ENCODE peak calls at places on chromosomes 12 and 14, in seven cellular contexts. One of them, this sample, is unnamed.

GRCh38 chr14:24673534-24674203 is 39.7 kb upstream of the GZMB start:
- DNase-seq in adrenal gland: no peak
- DNase-seq in GM23338: no peak
- DNase-seq in bronchial epithelial cell: peak; percentile 86
- DNase-seq in mammary epithelial cell: peak; percentile 80
- DNase-seq in upper lobe of right lung: no peak
- DNase-seq in AG10803: no peak
- DNase-seq in this sample: peak; percentile 85

GRCh38 chr12:109111775-109112491 is 4.5 kb upstream of the ACACB start:
- DNase-seq in bronchial epithelial cell: peak; percentile 38
- DNase-seq in GM23338: peak; percentile 65
- DNase-seq in adrenal gland: peak; percentile 71
- DNase-seq in upper lobe of right lung: peak; percentile 74
- DNase-seq in AG10803: peak; percentile 53
- DNase-seq in mammary epithelial cell: peak; percentile 30
- DNase-seq in this sample: peak; percentile 58

GRCh38 chr12:51820721-51821422 is 27.6 kb downstream of the FIGNL2 start:
- DNase-seq in bronchial epithelial cell: no peak
- DNase-seq in GM23338: peak; percentile 84
- DNase-seq in mammary epithelial cell: no peak
- DNase-seq in adrenal gland: no peak
- DNase-seq in AG10803: peak; percentile 51
- DNase-seq in upper lobe of right lung: peak; percentile 86
- DNase-seq in this sample: peak; percentile 16

GRCh38 chr12:44930972-44931600 is 55.0 kb upstream of the NELL2 start:
- DNase-seq in adrenal gland: no peak
- DNase-seq in mammary epithelial cell: peak; percentile 47
- DNase-seq in bronchial epithelial cell: peak; percentile 68
- DNase-seq in AG10803: peak; percentile 69
- DNase-seq in upper lobe of right lung: no peak
- DNase-seq in GM23338: peak; percentile 95
- DNase-seq in this sample: peak; percentile 66

GRCh38 chr12:51051787-51052186 is 3.7 kb downstream of the LETMD1 start:
- DNase-seq in upper lobe of right lung: no peak
- DNase-seq in AG10803: no peak
- DNase-seq in GM23338: no peak
- DNase-seq in mammary epithelial cell: no peak
- DNase-seq in bronchial epithelial cell: no peak
- DNase-seq in adrenal gland: no peak
- DNase-seq in this sample: no peak

GRCh38 chr12:47838286-47838931 is 18.7 kb upstream of the HDAC7 start:
- DNase-seq in mammary epithelial cell: no peak
- DNase-seq in GM23338: peak; percentile 78
- DNase-seq in adrenal gland: no peak
- DNase-seq in AG10803: peak; percentile 44
- DNase-seq in bronchial epithelial cell: no peak
- DNase-seq in upper lobe of right lung: peak; percentile 51
- DNase-seq in this sample: peak; percentile 55

GRCh38 chr12:104680506-104680905 is 223.8 kb downstream of the CHST11 start:
- DNase-seq in GM23338: no peak
- DNase-seq in adrenal gland: no peak
- DNase-seq in AG10803: no peak
- DNase-seq in bronchial epithelial cell: no peak
- DNase-seq in upper lobe of right lung: no peak
- DNase-seq in mammary epithelial cell: no peak
- DNase-seq in this sample: no peak

GRCh38 chr14:39232554-39233415 is 930 bp upstream of the MIA2 start:
- DNase-seq in GM23338: no peak
- DNase-seq in AG10803: peak; percentile 81
- DNase-seq in bronchial epithelial cell: no peak
- DNase-seq in adrenal gland: no peak
- DNase-seq in mammary epithelial cell: peak; percentile 43
- DNase-seq in upper lobe of right lung: peak; percentile 67
- DNase-seq in this sample: peak; percentile 38

DNA sequence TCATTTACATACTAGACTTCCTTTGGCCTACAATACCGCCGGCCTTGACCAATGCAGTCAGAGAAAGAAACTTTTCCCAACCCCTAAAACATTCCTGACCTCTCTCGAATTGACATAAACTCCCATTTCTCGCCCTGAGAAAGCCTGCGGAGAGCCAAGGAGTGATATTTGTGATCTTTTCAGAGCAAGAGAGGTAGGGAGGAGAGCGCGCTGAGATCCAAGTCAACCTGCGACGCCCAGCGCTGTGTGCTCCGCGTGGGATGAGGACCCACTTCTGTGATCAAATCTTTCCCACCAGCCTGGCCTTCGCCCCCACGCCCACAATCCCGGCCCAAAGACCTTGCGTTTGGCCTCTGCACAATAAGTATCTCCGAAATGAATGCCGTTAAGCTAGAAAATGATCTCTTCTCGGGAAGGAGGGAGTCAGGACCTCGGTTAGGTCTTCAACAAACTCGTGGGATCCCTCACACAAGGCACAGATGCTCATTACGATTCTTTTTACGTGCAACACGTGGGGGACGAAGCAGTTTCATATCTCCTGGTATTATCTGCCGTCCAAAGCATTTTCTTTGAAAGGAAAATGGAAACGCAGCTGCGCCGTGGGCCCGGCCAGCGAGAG is 6.3 kb upstream of the NPAS3 start:
- DNase-seq in bronchial epithelial cell: no peak
- DNase-seq in GM23338: peak; percentile 38
- DNase-seq in mammary epithelial cell: no peak
- DNase-seq in adrenal gland: no peak
- DNase-seq in AG10803: no peak
- DNase-seq in upper lobe of right lung: peak; percentile 19
- DNase-seq in this sample: no peak
- H3K4me3 ChIP-seq in bronchial epithelial cell: no peak overlapping the region
- H3K4me3 ChIP-seq in GM23338: peak overlapping the region; percentile 70
- H3K4me3 ChIP-seq in mammary epithelial cell: no peak overlapping the region
- H3K4me3 ChIP-seq in adrenal gland: no peak overlapping the region
- H3K4me3 ChIP-seq in AG10803: no peak overlapping the region
- H3K4me3 ChIP-seq in upper lobe of right lung: peak overlapping the region; percentile 31
- H3K4me3 ChIP-seq in this sample: no peak overlapping the region

GRCh38 chr12:106301241-106301610 is 1.3 kb upstream of the TCP11L2 start:
- DNase-seq in AG10803: peak; percentile 85
- DNase-seq in GM23338: no peak
- DNase-seq in upper lobe of right lung: no peak
- DNase-seq in adrenal gland: no peak
- DNase-seq in mammary epithelial cell: no peak
- DNase-seq in bronchial epithelial cell: no peak
- DNase-seq in this sample: no peak
- H3K4me3 ChIP-seq in AG10803: peak overlapping the region; percentile 75
- H3K4me3 ChIP-seq in GM23338: peak overlapping the region; percentile 97
- H3K4me3 ChIP-seq in upper lobe of right lung: no peak overlapping the region
- H3K4me3 ChIP-seq in adrenal gland: no peak overlapping the region
- H3K4me3 ChIP-seq in mammary epithelial cell: no peak overlapping the region
- H3K4me3 ChIP-seq in bronchial epithelial cell: no peak overlapping the region
- H3K4me3 ChIP-seq in this sample: no peak overlapping the region

GRCh38 chr12:70840966-70841365 is 79.6 kb downstream of the PTPRR start:
- DNase-seq in mammary epithelial cell: no peak
- DNase-seq in adrenal gland: no peak
- DNase-seq in GM23338: no peak
- DNase-seq in AG10803: peak; percentile 11
- DNase-seq in upper lobe of right lung: no peak
- DNase-seq in bronchial epithelial cell: peak; percentile 32
- DNase-seq in this sample: peak; percentile 34

GRCh38 chr12:70843363-70843762 is 77.2 kb downstream of the PTPRR start:
- DNase-seq in upper lobe of right lung: no peak
- DNase-seq in GM23338: no peak
- DNase-seq in mammary epithelial cell: no peak
- DNase-seq in AG10803: no peak
- DNase-seq in adrenal gland: no peak
- DNase-seq in bronchial epithelial cell: peak; percentile 77
- DNase-seq in this sample: peak; percentile 81

GRCh38 chr12:70842942-70843341 is 77.6 kb downstream of the PTPRR start:
- DNase-seq in upper lobe of right lung: no peak
- DNase-seq in adrenal gland: no peak
- DNase-seq in bronchial epithelial cell: no peak
- DNase-seq in AG10803: no peak
- DNase-seq in mammary epithelial cell: no peak
- DNase-seq in GM23338: no peak
- DNase-seq in this sample: no peak

GRCh38 chr12:70839544-70839943 is 81.0 kb downstream of the PTPRR start:
- DNase-seq in mammary epithelial cell: no peak
- DNase-seq in GM23338: peak; percentile 22
- DNase-seq in upper lobe of right lung: no peak
- DNase-seq in adrenal gland: no peak
- DNase-seq in bronchial epithelial cell: no peak
- DNase-seq in AG10803: no peak
- DNase-seq in this sample: no peak

DNA sequence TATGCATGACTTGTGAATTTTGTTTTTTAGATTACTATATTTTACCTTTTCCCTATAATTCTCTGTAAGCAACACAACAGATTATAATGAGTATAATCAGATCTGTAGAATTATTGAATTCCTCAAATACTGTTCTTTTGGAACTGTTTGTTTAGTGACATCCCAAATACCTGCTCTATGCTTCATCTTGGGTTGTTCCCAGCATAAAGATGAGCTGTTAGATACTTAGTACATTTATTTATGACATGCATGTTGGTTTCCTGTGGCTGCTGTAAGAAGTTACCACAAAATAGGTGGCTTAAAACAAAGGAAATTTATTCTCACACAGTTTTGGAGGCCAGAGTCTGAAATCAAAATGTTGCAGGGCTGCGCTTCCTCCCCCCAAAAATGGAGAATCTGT is 78.4 kb downstream of the PTPRR start:
- DNase-seq in mammary epithelial cell: no peak
- DNase-seq in adrenal gland: no peak
- DNase-seq in upper lobe of right lung: no peak
- DNase-seq in GM23338: no peak
- DNase-seq in bronchial epithelial cell: peak; percentile 38
- DNase-seq in AG10803: peak; percentile 30
- DNase-seq in this sample: peak; percentile 30
- H3K4me3 ChIP-seq in mammary epithelial cell: no peak overlapping the region
- H3K4me3 ChIP-seq in adrenal gland: no peak overlapping the region
- H3K4me3 ChIP-seq in upper lobe of right lung: no peak overlapping the region
- H3K4me3 ChIP-seq in GM23338: no peak overlapping the region
- H3K4me3 ChIP-seq in bronchial epithelial cell: no peak overlapping the region
- H3K4me3 ChIP-seq in AG10803: no peak overlapping the region
- H3K4me3 ChIP-seq in this sample: no peak overlapping the region

DNA sequence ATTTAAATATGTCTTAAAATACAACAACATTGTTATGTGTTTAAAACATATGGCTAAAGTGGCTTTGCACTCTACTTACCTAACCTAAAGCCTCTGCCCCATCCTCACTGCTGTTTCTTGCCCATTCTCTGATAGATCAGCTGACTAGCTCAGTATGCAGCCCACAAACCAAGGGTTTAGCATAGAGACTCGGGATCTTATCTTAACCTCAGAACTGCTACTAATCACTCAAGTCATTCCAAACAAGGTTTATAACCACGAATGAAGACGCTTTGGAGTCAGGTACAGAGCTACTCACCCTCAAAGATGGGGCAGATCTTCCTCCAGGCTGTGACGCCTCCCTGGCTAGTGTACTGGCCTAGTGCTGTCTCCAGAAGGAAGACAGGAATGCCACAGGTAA is 19.3 kb downstream of the SLC6A13 start:
- DNase-seq in bronchial epithelial cell: no peak
- DNase-seq in GM23338: no peak
- DNase-seq in AG10803: no peak
- DNase-seq in upper lobe of right lung: no peak
- DNase-seq in adrenal gland: no peak
- DNase-seq in mammary epithelial cell: no peak
- DNase-seq in this sample: no peak
- H3K4me3 ChIP-seq in bronchial epithelial cell: no peak overlapping the region
- H3K4me3 ChIP-seq in GM23338: no peak overlapping the region
- H3K4me3 ChIP-seq in AG10803: no peak overlapping the region
- H3K4me3 ChIP-seq in upper lobe of right lung: no peak overlapping the region
- H3K4me3 ChIP-seq in adrenal gland: no peak overlapping the region
- H3K4me3 ChIP-seq in mammary epithelial cell: no peak overlapping the region
- H3K4me3 ChIP-seq in this sample: no peak overlapping the region

DNA sequence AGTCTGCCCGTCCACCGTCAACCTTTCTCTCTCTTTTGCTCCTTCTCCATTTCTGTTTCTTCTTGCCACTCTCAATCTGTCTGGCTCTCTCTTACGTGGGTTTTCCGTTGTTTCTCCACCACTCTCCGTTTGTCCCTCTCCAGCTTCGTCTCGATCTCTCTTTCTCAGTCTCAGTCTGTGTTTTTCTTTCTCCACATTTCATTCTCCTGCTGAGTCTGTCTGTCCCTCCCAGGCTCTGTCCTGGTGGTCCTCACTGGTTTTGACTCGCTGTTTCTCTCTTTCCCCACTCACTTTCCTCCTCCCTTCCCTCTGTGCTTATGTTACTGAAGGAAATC is 102.9 kb upstream of the MAP1LC3B2 start:
- DNase-seq in upper lobe of right lung: no peak
- DNase-seq in mammary epithelial cell: no peak
- DNase-seq in bronchial epithelial cell: no peak
- DNase-seq in GM23338: no peak
- DNase-seq in AG10803: no peak
- DNase-seq in adrenal gland: no peak
- DNase-seq in this sample: no peak
- H3K4me3 ChIP-seq in upper lobe of right lung: no peak overlapping the region
- H3K4me3 ChIP-seq in mammary epithelial cell: no peak overlapping the region
- H3K4me3 ChIP-seq in bronchial epithelial cell: no peak overlapping the region
- H3K4me3 ChIP-seq in GM23338: no peak overlapping the region
- H3K4me3 ChIP-seq in AG10803: peak overlapping the region; percentile 43
- H3K4me3 ChIP-seq in adrenal gland: no peak overlapping the region
- H3K4me3 ChIP-seq in this sample: no peak overlapping the region

GRCh38 chr12:2783936-2784600 is 10.7 kb upstream of the FKBP4 start:
- DNase-seq in adrenal gland: peak; percentile 45
- DNase-seq in mammary epithelial cell: peak; percentile 18
- DNase-seq in GM23338: peak; percentile 84
- DNase-seq in upper lobe of right lung: peak; percentile 83
- DNase-seq in AG10803: peak; percentile 23
- DNase-seq in bronchial epithelial cell: peak; percentile 22
- DNase-seq in this sample: peak; percentile 47
- H3K4me3 ChIP-seq in adrenal gland: no peak overlapping the region
- H3K4me3 ChIP-seq in mammary epithelial cell: no peak overlapping the region
- H3K4me3 ChIP-seq in GM23338: no peak overlapping the region
- H3K4me3 ChIP-seq in upper lobe of right lung: peak overlapping the region; percentile 18
- H3K4me3 ChIP-seq in AG10803: peak overlapping the region; percentile 32
- H3K4me3 ChIP-seq in bronchial epithelial cell: no peak overlapping the region
- H3K4me3 ChIP-seq in this sample: peak overlapping the region; percentile 15

This sample was measured in epithelial cell of esophagus.